ENCODE peak calls at places on chromosome 12, in six cellular contexts. U is HepG2, H is K562, V is GM12878, S is H1, I is SK-N-SH. M is an unnamed sample.

GRCh38 chr12:92034858-92035401 is 110.7 kb downstream of the BTG1 start:
- DNase-seq in I (peak), V (peak), S (no peak), U (peak), H (no peak), M (peak)

GRCh38 chr12:84763112-84763511 is 149.5 kb downstream of the SLC6A15 start:
- DNase-seq in H (no peak), V (no peak), U (no peak), S (no peak), I (no peak), M (no peak)

GRCh38 chr12:132444957-132445883 is 44.7 kb upstream of the FBRSL1 start:
- DNase-seq in S (peak), I (no peak), V (no peak), U (no peak), H (peak), M (no peak)

GRCh38 chr12:127928615-127929014 is 338.4 kb upstream of the TMEM132C start:
- DNase-seq in H (no peak), V (no peak), I (no peak), U (no peak), S (no peak), M (no peak)

GRCh38 chr12:42944516-42944915 is 355.0 kb upstream of the PRICKLE1 start:
- DNase-seq in S (no peak), U (no peak), V (no peak), H (no peak), I (no peak), M (no peak)

GRCh38 chr12:32273712-32274111 is 125.6 kb upstream of the FGD4 start:
- DNase-seq in U (no peak), H (no peak), S (peak), V (no peak), I (no peak), M (no peak)

GRCh38 chr12:64943686-64944085 is 119.2 kb downstream of the TBC1D30 start:
- DNase-seq in U (no peak), V (no peak), I (no peak), H (no peak), S (no peak), M (no peak)

GRCh38 chr12:49974231-49974675 is 1.5 kb downstream of the AQP6 start:
- DNase-seq in I (peak), U (peak), H (peak), V (no peak), S (peak), M (no peak)

GRCh38 chr12:122928891-122929538 is 33.1 kb upstream of the VPS37B start:
- DNase-seq in V (no peak), U (no peak), S (no peak), H (no peak), I (no peak), M (no peak)

GRCh38 chr12:104672096-104672445 is 215.3 kb downstream of the CHST11 start:
- DNase-seq in I (no peak), S (no peak), V (no peak), U (no peak), H (no peak), M (no peak)

DNA sequence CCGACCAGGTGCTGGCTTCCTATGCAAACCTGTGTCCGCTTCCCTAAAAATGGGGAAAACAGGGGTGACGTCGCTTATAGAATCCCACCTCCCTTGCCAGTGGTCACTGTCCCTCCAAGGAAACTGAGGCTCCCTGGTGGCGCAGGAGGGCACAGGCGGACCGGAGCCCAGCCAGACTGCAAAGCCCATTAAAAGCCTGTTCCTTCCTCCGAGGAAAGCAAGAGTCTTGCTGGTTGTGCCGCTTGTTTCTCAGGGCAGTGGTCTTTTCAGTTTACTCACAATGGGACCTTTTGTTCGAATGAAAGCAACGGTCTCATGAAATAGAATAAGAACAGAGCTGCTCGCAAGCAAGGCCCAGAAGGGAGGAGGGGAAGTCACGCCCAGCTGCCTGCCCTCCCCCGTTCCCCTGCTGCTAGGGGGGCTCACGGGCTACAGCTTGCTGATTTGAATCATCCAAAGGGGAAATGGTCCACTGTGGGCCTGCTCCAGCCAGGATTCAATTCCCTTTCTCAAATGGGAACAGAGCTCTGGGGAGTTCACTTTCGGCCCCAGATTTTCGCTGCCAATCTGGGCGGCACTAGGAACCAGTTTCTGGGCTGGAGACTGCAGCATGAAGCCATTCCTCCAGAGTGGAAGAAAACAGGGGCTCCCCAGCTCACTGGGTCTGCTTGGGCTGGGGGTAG is 4.6 kb upstream of the SELPLG start:
- DNase-seq in U (no peak), S (no peak), H (no peak), V (no peak), I (no peak), M (no peak)
- TF ChIP-seq JUND in U (no peak), S (no peak), H (no peak), V (no peak), I (no peak), M (no peak)

DNA sequence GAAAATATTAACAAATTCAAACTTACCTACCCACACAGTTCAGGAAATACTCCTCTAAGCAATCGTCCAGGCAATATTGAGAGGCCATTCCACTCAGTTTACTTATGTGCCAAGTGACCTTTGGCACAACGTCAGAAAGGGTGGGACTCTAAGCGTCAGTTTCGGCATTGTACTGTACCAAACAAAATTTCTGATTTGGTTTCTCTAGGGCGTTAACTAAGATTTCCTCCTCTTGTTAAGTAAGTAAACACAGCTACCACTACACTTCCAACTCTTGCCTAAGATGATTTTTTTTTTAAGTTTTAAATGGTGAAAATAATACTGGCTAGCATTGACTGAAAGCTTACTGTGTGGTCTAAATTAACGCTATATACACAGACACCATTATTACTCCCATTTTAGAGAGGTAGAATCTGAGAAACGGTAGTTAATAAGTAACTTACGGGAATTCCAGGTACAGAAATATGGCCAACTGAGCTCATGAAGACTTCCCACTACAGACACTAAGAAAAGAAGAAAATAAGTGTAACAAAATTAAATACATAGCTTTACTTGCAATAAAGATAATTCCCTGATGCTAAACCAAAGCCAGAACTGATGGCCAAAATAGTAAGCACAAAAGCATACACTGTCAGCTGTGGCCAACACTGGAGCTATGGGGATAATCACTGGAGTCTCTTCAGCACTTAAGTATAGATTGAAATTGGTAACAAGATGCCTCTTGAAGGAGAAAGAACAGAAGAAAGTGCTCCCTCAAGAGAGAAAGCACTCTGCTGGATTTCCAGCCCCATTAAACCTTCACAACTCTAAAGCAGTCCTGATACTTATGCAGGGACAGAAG is 76.1 kb downstream of the EPS8 start:
- DNase-seq in U (peak), V (no peak), I (no peak), H (no peak), S (no peak), M (no peak)
- TF ChIP-seq SIN3A in U (no peak), V (no peak), I (no peak), H (no peak), S (no peak), M (no peak)

GRCh38 chr12:66638666-66639065 is 40.2 kb downstream of the GRIP1 start:
- DNase-seq in S (no peak), U (no peak), I (no peak), V (no peak), H (no peak), M (no peak)

GRCh38 chr12:66636771-66637170 is 42.1 kb downstream of the GRIP1 start:
- DNase-seq in U (no peak), V (no peak), H (no peak), I (no peak), S (no peak), M (no peak)

GRCh38 chr12:66644151-66644550 is 34.7 kb downstream of the GRIP1 start:
- DNase-seq in S (no peak), H (no peak), I (no peak), V (no peak), U (no peak), M (no peak)

GRCh38 chr12:66637693-66638301 is 41.1 kb downstream of the GRIP1 start:
- DNase-seq in H (no peak), I (no peak), U (no peak), S (no peak), V (no peak), M (no peak)

DNA sequence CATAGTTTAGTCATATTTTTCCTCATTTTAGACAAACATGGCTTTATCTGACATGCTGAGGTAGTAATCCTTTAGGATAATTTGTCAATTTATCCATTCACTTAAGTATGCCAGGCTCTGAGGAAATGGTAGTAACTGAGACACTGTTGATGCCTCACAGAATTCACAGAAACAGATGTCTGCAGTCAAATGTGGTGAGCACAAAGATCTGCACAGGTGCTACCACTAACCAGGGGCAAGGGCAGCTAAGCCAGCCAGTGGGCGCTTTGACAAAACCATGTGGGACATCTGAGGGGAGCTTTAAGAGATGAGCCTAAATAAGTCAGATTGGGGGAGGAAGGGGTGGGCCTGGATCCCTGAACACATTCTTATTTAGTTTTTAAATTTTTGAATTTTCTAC is 37.8 kb downstream of the GRIP1 start:
- DNase-seq in S (no peak), U (no peak), V (no peak), H (no peak), I (no peak), M (no peak)
- TF ChIP-seq JUND in S (no peak), U (no peak), V (no peak), H (no peak), I (no peak), M (no peak)

DNA sequence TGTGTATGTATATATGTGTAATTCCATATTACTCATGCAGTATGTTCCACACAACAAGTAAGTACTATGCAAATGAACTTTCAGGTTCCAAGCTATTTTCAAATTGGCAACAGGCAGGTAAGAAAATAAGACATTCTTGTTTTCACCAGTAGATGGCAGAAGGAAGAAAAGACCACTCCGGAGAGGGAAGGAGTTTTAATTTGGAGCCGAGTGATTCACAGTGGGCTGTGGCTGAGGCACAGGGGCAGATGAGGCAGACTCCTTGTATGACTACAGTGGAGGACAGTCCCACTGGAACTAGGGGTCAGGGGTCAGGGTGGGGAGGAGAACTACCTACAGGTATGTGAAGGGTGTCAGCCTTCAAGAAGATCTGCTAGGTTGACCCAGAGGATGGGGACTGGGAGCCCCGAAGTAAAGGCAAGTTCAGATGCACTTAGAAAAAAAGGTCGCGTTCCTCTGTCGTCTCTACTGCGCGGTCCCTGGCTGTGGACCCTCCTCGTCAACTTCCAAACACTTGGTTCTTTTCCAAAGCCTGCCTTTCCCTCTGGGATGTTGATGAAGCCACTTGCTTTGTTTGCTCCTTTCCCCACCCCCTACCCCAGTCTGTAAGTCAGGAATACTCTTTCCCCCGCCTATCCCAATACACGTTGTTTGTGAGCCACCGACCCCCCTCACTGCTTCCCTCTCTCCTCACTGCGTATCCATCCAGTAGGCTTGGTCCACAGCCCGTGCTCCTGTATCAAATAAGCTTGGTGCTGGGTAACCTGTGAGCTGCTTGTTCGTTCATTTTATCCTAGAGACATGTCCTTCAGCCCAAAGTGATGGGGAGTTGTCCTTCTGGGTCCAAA is 24.1 kb downstream of the DDX47 start:
- DNase-seq in H (peak), I (peak), U (peak), S (peak), V (no peak), M (peak)
- TF ChIP-seq SIN3A in H (no peak), I (no peak), U (no peak), S (no peak), V (no peak), M (no peak)

GRCh38 chr12:114500775-114501473 is 95.0 kb upstream of the TBX5 start:
- DNase-seq in H (no peak), V (no peak), I (no peak), S (no peak), U (no peak), M (no peak)
- TF ChIP-seq JUND in H (no peak), V (no peak), I (no peak), S (no peak), U (no peak), M (no peak)

GRCh38 chr12:63028951-63029350 is 94.0 kb upstream of the PPM1H start:
- DNase-seq in V (no peak), U (no peak), I (no peak), S (no peak), H (no peak), M (no peak)
- TF ChIP-seq SIN3A in V (no peak), U (no peak), I (no peak), S (no peak), H (no peak), M (no peak)

GRCh38 chr12:1918081-1918874 is at the start of gene CACNA2D4:
- DNase-seq in S (peak), H (no peak), I (peak), V (no peak), U (no peak), M (no peak)
- TF ChIP-seq JUND in S (no peak), H (no peak), I (no peak), V (no peak), U (no peak), M (no peak)

DNA sequence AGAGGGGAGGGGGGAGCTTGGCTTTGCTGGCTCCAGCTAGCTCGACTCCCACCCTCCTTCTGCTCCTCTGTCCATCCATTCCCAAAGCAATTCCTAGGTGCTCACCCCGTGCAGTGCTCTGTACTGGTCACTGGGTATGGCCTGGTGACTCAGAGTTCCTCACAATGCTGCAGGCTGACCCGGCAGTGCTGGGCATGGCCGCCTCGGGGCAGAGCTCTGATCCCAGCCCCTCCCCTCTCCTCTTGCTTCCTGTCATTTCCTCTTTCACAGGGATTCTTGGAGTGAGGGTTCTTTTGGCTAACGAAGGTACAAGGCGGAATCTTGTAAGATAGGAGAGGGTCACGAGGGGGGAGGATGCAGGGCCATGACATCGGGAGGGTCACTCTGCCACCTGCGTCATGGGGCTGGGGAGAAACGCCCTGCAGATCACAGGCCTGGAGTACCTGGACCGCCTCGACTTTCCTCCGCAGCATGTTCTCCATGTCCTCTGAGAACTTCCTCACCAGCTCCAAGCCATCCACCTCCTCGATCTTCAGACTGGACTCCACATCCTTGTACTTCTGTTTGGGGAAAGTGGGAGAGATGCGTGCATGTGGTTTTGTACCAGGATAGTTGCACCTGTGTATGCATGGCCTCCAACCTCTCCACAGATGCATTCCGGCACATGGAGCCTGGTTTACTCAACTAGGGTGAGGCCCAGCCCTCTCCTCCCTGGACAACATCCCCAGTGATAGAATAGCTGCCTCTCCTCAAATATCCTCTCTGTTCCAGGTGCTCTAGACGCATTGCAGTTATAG is 5.7 kb downstream of the CACNA2D4 start:
- DNase-seq in U (no peak), V (no peak), S (no peak), H (no peak), I (peak), M (no peak)
- TF ChIP-seq SIN3A in U (no peak), V (no peak), S (no peak), H (no peak), I (no peak), M (no peak)

DNA sequence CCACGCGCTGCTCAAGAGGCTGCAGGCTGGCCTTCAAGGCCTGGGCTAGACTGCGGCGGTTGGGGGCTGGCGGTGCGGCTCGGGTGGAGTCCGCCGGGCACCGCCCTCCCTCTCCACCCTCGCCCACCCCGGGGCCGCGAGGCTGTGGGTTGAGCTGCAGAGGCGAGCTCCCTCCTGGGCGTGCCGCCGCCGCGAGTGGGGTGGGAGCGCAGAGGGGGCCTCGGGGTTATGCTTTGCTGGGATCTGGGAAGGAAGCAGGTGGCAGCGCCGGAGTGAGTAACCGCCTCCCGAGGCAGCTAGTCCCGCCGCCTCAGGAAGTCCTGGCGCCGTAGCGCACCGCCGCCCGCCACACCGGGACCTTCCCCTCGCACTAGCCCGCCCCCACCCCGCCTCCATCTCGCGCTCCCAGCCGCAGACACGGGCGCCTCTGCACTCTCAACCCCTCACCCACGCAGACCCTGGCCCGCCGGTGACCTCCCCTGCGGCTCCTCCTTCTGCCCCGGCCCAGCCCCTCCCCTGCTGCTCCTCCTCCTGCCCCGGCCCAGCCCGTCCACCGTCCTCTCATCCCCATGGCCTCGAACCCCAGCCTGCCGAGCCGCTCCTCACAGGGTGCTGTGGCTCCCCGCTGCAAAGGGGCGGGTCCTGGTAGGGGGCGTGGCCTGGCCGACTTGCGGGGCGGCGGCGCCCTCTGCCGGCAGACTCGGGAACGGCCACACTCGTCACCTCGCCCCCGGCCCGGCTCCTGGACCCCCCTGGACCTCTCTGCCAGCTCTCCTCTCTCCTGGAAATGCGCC is 16.6 kb downstream of the TAMALIN start:
- DNase-seq in U (peak), V (no peak), H (peak), S (peak), I (peak), M (peak)
- TF ChIP-seq JUND in U (no peak), V (no peak), H (peak), S (peak), I (no peak), M (no peak)